ENCODE peak calls at places on chromosomes 7 and 10, in seven cellular contexts. One of them, this sample, is unnamed.

GRCh38 chr7:149281508-149282330 is 19.7 kb downstream of the ZNF783 start:
- DNase-seq in lung: no peak
- DNase-seq in activated CD8-positive, alpha-beta T cell treated with anti-CD3 and anti-CD28 coated beads for 36 hours: no peak
- DNase-seq in colonic mucosa: no peak
- DNase-seq in sigmoid colon: no peak
- DNase-seq in fibroblast of pulmonary artery: no peak
- DNase-seq in epithelial cell of esophagus: no peak
- DNase-seq in this sample: no peak

GRCh38 chr10:11499425-11500071 is 111.9 kb downstream of the USP6NL start:
- DNase-seq in colonic mucosa: no peak
- DNase-seq in epithelial cell of esophagus: no peak
- DNase-seq in sigmoid colon: no peak
- DNase-seq in activated CD8-positive, alpha-beta T cell treated with anti-CD3 and anti-CD28 coated beads for 36 hours: no peak
- DNase-seq in fibroblast of pulmonary artery: peak
- DNase-seq in lung: no peak
- DNase-seq in this sample: no peak

GRCh38 chr10:32985781-32986350 is 27.8 kb upstream of the ITGB1 start:
- DNase-seq in sigmoid colon: no peak
- DNase-seq in epithelial cell of esophagus: no peak
- DNase-seq in fibroblast of pulmonary artery: peak
- DNase-seq in activated CD8-positive, alpha-beta T cell treated with anti-CD3 and anti-CD28 coated beads for 36 hours: no peak
- DNase-seq in lung: no peak
- DNase-seq in colonic mucosa: no peak
- DNase-seq in this sample: no peak

GRCh38 chr10:110017940-110018339 is 10.2 kb downstream of the ADD3 start:
- DNase-seq in activated CD8-positive, alpha-beta T cell treated with anti-CD3 and anti-CD28 coated beads for 36 hours: no peak
- DNase-seq in colonic mucosa: no peak
- DNase-seq in fibroblast of pulmonary artery: peak
- DNase-seq in sigmoid colon: no peak
- DNase-seq in lung: no peak
- DNase-seq in epithelial cell of esophagus: no peak
- DNase-seq in this sample: no peak

GRCh38 chr7:140039896-140040295 is 22.9 kb downstream of the PARP12 start:
- DNase-seq in sigmoid colon: no peak
- DNase-seq in colonic mucosa: no peak
- DNase-seq in epithelial cell of esophagus: no peak
- DNase-seq in lung: no peak
- DNase-seq in fibroblast of pulmonary artery: no peak
- DNase-seq in activated CD8-positive, alpha-beta T cell treated with anti-CD3 and anti-CD28 coated beads for 36 hours: no peak
- DNase-seq in this sample: no peak

GRCh38 chr10:126904807-126905686 is at the start of gene DOCK1:
- DNase-seq in lung: peak
- DNase-seq in fibroblast of pulmonary artery: peak
- DNase-seq in activated CD8-positive, alpha-beta T cell treated with anti-CD3 and anti-CD28 coated beads for 36 hours: peak
- DNase-seq in sigmoid colon: peak
- DNase-seq in epithelial cell of esophagus: peak
- DNase-seq in colonic mucosa: peak
- DNase-seq in this sample: peak

GRCh38 chr7:25926009-25926408 is 226.0 kb upstream of the NFE2L3 start:
- DNase-seq in sigmoid colon: no peak
- DNase-seq in fibroblast of pulmonary artery: peak
- DNase-seq in epithelial cell of esophagus: no peak
- DNase-seq in activated CD8-positive, alpha-beta T cell treated with anti-CD3 and anti-CD28 coated beads for 36 hours: no peak
- DNase-seq in colonic mucosa: no peak
- DNase-seq in lung: peak
- DNase-seq in this sample: no peak

GRCh38 chr7:69780377-69780776 is 182.1 kb downstream of the AUTS2 start:
- DNase-seq in sigmoid colon: no peak
- DNase-seq in activated CD8-positive, alpha-beta T cell treated with anti-CD3 and anti-CD28 coated beads for 36 hours: no peak
- DNase-seq in lung: no peak
- DNase-seq in epithelial cell of esophagus: no peak
- DNase-seq in colonic mucosa: no peak
- DNase-seq in fibroblast of pulmonary artery: no peak
- DNase-seq in this sample: no peak

GRCh38 chr7:142323706-142324105 is 65.8 kb upstream of the PRSS58 start:
- DNase-seq in sigmoid colon: no peak
- DNase-seq in activated CD8-positive, alpha-beta T cell treated with anti-CD3 and anti-CD28 coated beads for 36 hours: peak
- DNase-seq in fibroblast of pulmonary artery: no peak
- DNase-seq in epithelial cell of esophagus: peak
- DNase-seq in colonic mucosa: no peak
- DNase-seq in lung: no peak
- DNase-seq in this sample: peak

GRCh38 chr10:132609211-132609610 is 71.6 kb downstream of the INPP5A start:
- DNase-seq in fibroblast of pulmonary artery: no peak
- DNase-seq in sigmoid colon: peak
- DNase-seq in colonic mucosa: no peak
- DNase-seq in activated CD8-positive, alpha-beta T cell treated with anti-CD3 and anti-CD28 coated beads for 36 hours: no peak
- DNase-seq in lung: no peak
- DNase-seq in epithelial cell of esophagus: no peak
- DNase-seq in this sample: no peak

GRCh38 chr10:93495654-93496321 is 624 bp upstream of the CEP55 start:
- DNase-seq in lung: no peak
- DNase-seq in colonic mucosa: peak
- DNase-seq in sigmoid colon: no peak
- DNase-seq in epithelial cell of esophagus: peak
- DNase-seq in activated CD8-positive, alpha-beta T cell treated with anti-CD3 and anti-CD28 coated beads for 36 hours: peak
- DNase-seq in fibroblast of pulmonary artery: no peak
- DNase-seq in this sample: no peak

GRCh38 chr7:90828601-90829000 is 232.5 kb downstream of the CDK14 start:
- DNase-seq in colonic mucosa: no peak
- DNase-seq in sigmoid colon: no peak
- DNase-seq in activated CD8-positive, alpha-beta T cell treated with anti-CD3 and anti-CD28 coated beads for 36 hours: no peak
- DNase-seq in fibroblast of pulmonary artery: peak
- DNase-seq in epithelial cell of esophagus: peak
- DNase-seq in lung: no peak
- DNase-seq in this sample: no peak

GRCh38 chr10:47379901-47380300 is 4.2 kb downstream of the ZNF488 start:
- DNase-seq in sigmoid colon: peak
- DNase-seq in lung: peak
- DNase-seq in fibroblast of pulmonary artery: no peak
- DNase-seq in epithelial cell of esophagus: no peak
- DNase-seq in activated CD8-positive, alpha-beta T cell treated with anti-CD3 and anti-CD28 coated beads for 36 hours: no peak
- DNase-seq in colonic mucosa: peak
- DNase-seq in this sample: no peak

GRCh38 chr10:4704034-4704545 is 121.9 kb upstream of the AKR1E2 start:
- DNase-seq in fibroblast of pulmonary artery: peak
- DNase-seq in colonic mucosa: no peak
- DNase-seq in lung: no peak
- DNase-seq in activated CD8-positive, alpha-beta T cell treated with anti-CD3 and anti-CD28 coated beads for 36 hours: no peak
- DNase-seq in epithelial cell of esophagus: peak
- DNase-seq in sigmoid colon: no peak
- DNase-seq in this sample: no peak

GRCh38 chr10:79168231-79168630 is 99.5 kb downstream of the ZMIZ1 start:
- DNase-seq in fibroblast of pulmonary artery: no peak
- DNase-seq in epithelial cell of esophagus: no peak
- DNase-seq in activated CD8-positive, alpha-beta T cell treated with anti-CD3 and anti-CD28 coated beads for 36 hours: no peak
- DNase-seq in colonic mucosa: no peak
- DNase-seq in lung: no peak
- DNase-seq in sigmoid colon: no peak
- DNase-seq in this sample: no peak

GRCh38 chr10:24463683-24464426 is 254.9 kb downstream of the KIAA1217 start:
- DNase-seq in fibroblast of pulmonary artery: peak
- DNase-seq in colonic mucosa: peak
- DNase-seq in lung: no peak
- DNase-seq in epithelial cell of esophagus: peak
- DNase-seq in sigmoid colon: no peak
- DNase-seq in activated CD8-positive, alpha-beta T cell treated with anti-CD3 and anti-CD28 coated beads for 36 hours: peak
- DNase-seq in this sample: no peak

GRCh38 chr10:4883079-4883739 is 57.2 kb downstream of the AKR1E2 start:
- DNase-seq in fibroblast of pulmonary artery: peak
- DNase-seq in lung: no peak
- DNase-seq in colonic mucosa: no peak
- DNase-seq in activated CD8-positive, alpha-beta T cell treated with anti-CD3 and anti-CD28 coated beads for 36 hours: no peak
- DNase-seq in epithelial cell of esophagus: peak
- DNase-seq in sigmoid colon: no peak
- DNase-seq in this sample: no peak

GRCh38 chr7:158657189-158657746 is 47.3 kb downstream of the NCAPG2 start:
- DNase-seq in epithelial cell of esophagus: no peak
- DNase-seq in activated CD8-positive, alpha-beta T cell treated with anti-CD3 and anti-CD28 coated beads for 36 hours: no peak
- DNase-seq in lung: no peak
- DNase-seq in fibroblast of pulmonary artery: no peak
- DNase-seq in colonic mucosa: no peak
- DNase-seq in sigmoid colon: no peak
- DNase-seq in this sample: no peak

GRCh38 chr7:36278767-36279171 is 110.9 kb upstream of the ANLN start:
- DNase-seq in fibroblast of pulmonary artery: peak
- DNase-seq in sigmoid colon: peak
- DNase-seq in epithelial cell of esophagus: no peak
- DNase-seq in activated CD8-positive, alpha-beta T cell treated with anti-CD3 and anti-CD28 coated beads for 36 hours: no peak
- DNase-seq in colonic mucosa: peak
- DNase-seq in lung: no peak
- DNase-seq in this sample: no peak

GRCh38 chr10:5551531-5552375 is 27.0 kb downstream of the CALML3 start:
- DNase-seq in lung: no peak
- DNase-seq in sigmoid colon: peak
- DNase-seq in fibroblast of pulmonary artery: no peak
- DNase-seq in activated CD8-positive, alpha-beta T cell treated with anti-CD3 and anti-CD28 coated beads for 36 hours: peak
- DNase-seq in epithelial cell of esophagus: peak
- DNase-seq in colonic mucosa: peak
- DNase-seq in this sample: no peak

GRCh38 chr7:37943905-37944736 is 23.7 kb downstream of the EPDR1 start:
- DNase-seq in sigmoid colon: no peak
- DNase-seq in colonic mucosa: no peak
- DNase-seq in activated CD8-positive, alpha-beta T cell treated with anti-CD3 and anti-CD28 coated beads for 36 hours: no peak
- DNase-seq in epithelial cell of esophagus: no peak
- DNase-seq in lung: no peak
- DNase-seq in fibroblast of pulmonary artery: no peak
- DNase-seq in this sample: no peak

GRCh38 chr10:116689744-116690143 is 52.6 kb downstream of the HSPA12A start:
- DNase-seq in activated CD8-positive, alpha-beta T cell treated with anti-CD3 and anti-CD28 coated beads for 36 hours: no peak
- DNase-seq in epithelial cell of esophagus: no peak
- DNase-seq in colonic mucosa: no peak
- DNase-seq in sigmoid colon: peak
- DNase-seq in lung: no peak
- DNase-seq in fibroblast of pulmonary artery: no peak
- DNase-seq in this sample: no peak

GRCh38 chr10:116689096-116689495 is 53.3 kb downstream of the HSPA12A start:
- DNase-seq in colonic mucosa: no peak
- DNase-seq in fibroblast of pulmonary artery: no peak
- DNase-seq in sigmoid colon: peak
- DNase-seq in activated CD8-positive, alpha-beta T cell treated with anti-CD3 and anti-CD28 coated beads for 36 hours: no peak
- DNase-seq in lung: no peak
- DNase-seq in epithelial cell of esophagus: no peak
- DNase-seq in this sample: no peak

GRCh38 chr10:116691079-116691398 is 51.3 kb downstream of the HSPA12A start:
- DNase-seq in sigmoid colon: peak
- DNase-seq in activated CD8-positive, alpha-beta T cell treated with anti-CD3 and anti-CD28 coated beads for 36 hours: no peak
- DNase-seq in colonic mucosa: no peak
- DNase-seq in fibroblast of pulmonary artery: no peak
- DNase-seq in epithelial cell of esophagus: no peak
- DNase-seq in lung: no peak
- DNase-seq in this sample: no peak

GRCh38 chr10:116691544-116692126 is 50.7 kb downstream of the HSPA12A start:
- DNase-seq in sigmoid colon: peak
- DNase-seq in epithelial cell of esophagus: no peak
- DNase-seq in colonic mucosa: no peak
- DNase-seq in activated CD8-positive, alpha-beta T cell treated with anti-CD3 and anti-CD28 coated beads for 36 hours: no peak
- DNase-seq in lung: no peak
- DNase-seq in fibroblast of pulmonary artery: no peak
- DNase-seq in this sample: no peak

DNA sequence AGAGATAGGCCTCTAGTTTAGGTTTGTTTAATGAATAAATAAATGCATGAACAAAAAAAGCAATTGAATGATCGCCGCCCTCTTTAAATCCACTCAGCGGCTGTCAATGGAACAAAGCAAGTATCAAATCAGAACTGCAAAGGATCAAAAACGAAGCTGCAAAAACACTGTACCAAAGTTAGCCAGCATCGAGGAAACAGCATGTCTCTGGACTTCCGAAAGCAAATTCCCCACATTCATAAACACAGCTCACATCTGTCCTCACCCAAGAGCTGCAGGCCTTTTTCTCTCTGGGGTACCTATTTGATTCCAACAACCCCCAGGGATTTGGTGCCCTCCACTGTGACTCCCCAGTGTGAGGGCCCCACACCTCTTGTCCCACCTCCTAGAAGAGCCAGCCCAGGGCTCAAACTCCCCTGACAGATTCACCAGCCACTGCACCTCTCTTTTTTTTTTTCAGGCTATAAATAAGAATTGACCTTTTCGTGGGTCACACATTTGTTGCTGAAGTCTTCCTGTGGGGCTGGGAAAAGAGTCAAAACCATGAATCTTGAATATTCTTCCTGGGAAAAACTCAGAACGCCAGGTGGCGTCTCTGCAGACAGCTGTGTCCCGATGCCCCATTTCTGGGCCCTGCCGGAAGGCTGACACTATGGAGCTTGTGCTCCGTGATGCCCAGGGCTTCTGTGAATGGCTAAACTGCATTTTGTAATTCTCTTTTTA is 51.8 kb downstream of the HSPA12A start:
- DNase-seq in lung: no peak
- DNase-seq in fibroblast of pulmonary artery: peak
- DNase-seq in activated CD8-positive, alpha-beta T cell treated with anti-CD3 and anti-CD28 coated beads for 36 hours: no peak
- DNase-seq in colonic mucosa: no peak
- DNase-seq in epithelial cell of esophagus: peak
- DNase-seq in sigmoid colon: peak
- DNase-seq in this sample: no peak
- TF ChIP-seq CTCF in lung: no peak
- TF ChIP-seq CTCF in fibroblast of pulmonary artery: peak
- TF ChIP-seq CTCF in activated CD8-positive, alpha-beta T cell treated with anti-CD3 and anti-CD28 coated beads for 36 hours: no peak
- TF ChIP-seq CTCF in colonic mucosa: no peak
- TF ChIP-seq CTCF in epithelial cell of esophagus: peak
- TF ChIP-seq CTCF in sigmoid colon: no peak
- TF ChIP-seq CTCF in this sample: peak

DNA sequence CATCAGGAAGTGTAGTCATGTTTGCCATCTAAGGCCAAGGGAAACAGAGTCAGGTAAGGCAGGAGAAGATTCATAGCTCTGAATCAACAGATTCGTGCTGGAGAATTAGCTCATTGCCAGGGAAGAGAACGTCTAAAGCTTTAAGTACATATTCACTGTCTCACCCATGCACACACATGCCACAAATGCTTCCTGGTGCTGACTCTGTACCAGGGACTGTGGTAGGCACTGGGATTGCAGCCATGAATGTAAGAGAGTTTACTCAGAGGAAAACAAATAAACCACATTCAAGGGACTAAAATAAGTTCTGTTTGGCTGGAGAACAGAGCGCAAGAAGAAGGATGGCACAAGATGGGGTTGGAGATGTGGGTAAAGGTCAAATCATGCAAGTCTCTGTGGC is 89.8 kb upstream of the HPS1 start:
- DNase-seq in colonic mucosa: peak
- DNase-seq in lung: no peak
- DNase-seq in activated CD8-positive, alpha-beta T cell treated with anti-CD3 and anti-CD28 coated beads for 36 hours: no peak
- DNase-seq in sigmoid colon: no peak
- DNase-seq in epithelial cell of esophagus: peak
- DNase-seq in fibroblast of pulmonary artery: no peak
- DNase-seq in this sample: no peak
- TF ChIP-seq CTCF in colonic mucosa: no peak
- TF ChIP-seq CTCF in lung: no peak
- TF ChIP-seq CTCF in activated CD8-positive, alpha-beta T cell treated with anti-CD3 and anti-CD28 coated beads for 36 hours: no peak
- TF ChIP-seq CTCF in sigmoid colon: no peak
- TF ChIP-seq CTCF in epithelial cell of esophagus: peak
- TF ChIP-seq CTCF in fibroblast of pulmonary artery: no peak
- TF ChIP-seq CTCF in this sample: no peak

GRCh38 chr10:69663548-69663947 is 33.5 kb downstream of the FAM241B start:
- DNase-seq in activated CD8-positive, alpha-beta T cell treated with anti-CD3 and anti-CD28 coated beads for 36 hours: peak
- DNase-seq in colonic mucosa: no peak
- DNase-seq in sigmoid colon: no peak
- DNase-seq in epithelial cell of esophagus: no peak
- DNase-seq in lung: no peak
- DNase-seq in fibroblast of pulmonary artery: no peak
- DNase-seq in this sample: no peak
- TF ChIP-seq CTCF in activated CD8-positive, alpha-beta T cell treated with anti-CD3 and anti-CD28 coated beads for 36 hours: no peak
- TF ChIP-seq CTCF in colonic mucosa: no peak
- TF ChIP-seq CTCF in sigmoid colon: no peak
- TF ChIP-seq CTCF in epithelial cell of esophagus: no peak
- TF ChIP-seq CTCF in lung: no peak
- TF ChIP-seq CTCF in fibroblast of pulmonary artery: no peak
- TF ChIP-seq CTCF in this sample: peak

GRCh38 chr10:35182631-35183510 is 56.2 kb downstream of the CREM start:
- DNase-seq in colonic mucosa: no peak
- DNase-seq in sigmoid colon: no peak
- DNase-seq in epithelial cell of esophagus: peak
- DNase-seq in lung: no peak
- DNase-seq in activated CD8-positive, alpha-beta T cell treated with anti-CD3 and anti-CD28 coated beads for 36 hours: no peak
- DNase-seq in fibroblast of pulmonary artery: no peak
- DNase-seq in this sample: no peak
- TF ChIP-seq CTCF in colonic mucosa: no peak
- TF ChIP-seq CTCF in sigmoid colon: no peak
- TF ChIP-seq CTCF in epithelial cell of esophagus: no peak
- TF ChIP-seq CTCF in lung: no peak
- TF ChIP-seq CTCF in activated CD8-positive, alpha-beta T cell treated with anti-CD3 and anti-CD28 coated beads for 36 hours: no peak
- TF ChIP-seq CTCF in fibroblast of pulmonary artery: no peak
- TF ChIP-seq CTCF in this sample: no peak